ENCODE peak calls at places on chromosomes 13 and 19, in six cellular contexts. G, D, K, M, S and X are unnamed samples.

GRCh38 chr13:50494110-50494509 is 349.4 kb downstream of the DLEU7 start:
- DNase-seq in G (no peak), D (no peak), K (no peak), M (no peak), S (no peak), X (no peak)

GRCh38 chr13:108508263-108508662 is 121.1 kb upstream of the MYO16 start:
- DNase-seq in G (no peak), D (peak; percentile 48), K (no peak), M (no peak), S (peak; percentile 77), X (peak; percentile 59)

GRCh38 chr13:39037410-39037879 is 444 bp downstream of the PROSER1 start:
- DNase-seq in G (no peak), D (no peak), K (no peak), M (no peak), S (no peak), X (no peak)

GRCh38 chr19:56253737-56254136 is 18.8 kb upstream of the EDDM13 start:
- DNase-seq in G (no peak), D (peak; percentile 76), K (no peak), M (peak; percentile 20), S (peak; percentile 56), X (peak; percentile 76)

GRCh38 chr19:7998081-7998480 is 7.4 kb downstream of the ELAVL1 start:
- DNase-seq in G (no peak), D (no peak), K (no peak), M (no peak), S (no peak), X (no peak)

GRCh38 chr19:40693150-40693788 is 2.8 kb upstream of the NUMBL start:
- DNase-seq in G (no peak), D (no peak), K (no peak), M (no peak), S (no peak), X (no peak)

GRCh38 chr13:51275101-51275500 is 52.9 kb downstream of the FAM124A start:
- DNase-seq in G (no peak), D (no peak), K (no peak), M (no peak), S (no peak), X (no peak)

GRCh38 chr13:99345345-99345744 is 38.1 kb upstream of the GPR183 start:
- DNase-seq in G (no peak), D (no peak), K (no peak), M (no peak), S (no peak), X (no peak)

GRCh38 chr19:32532233-32532632 is 48.8 kb upstream of the PDCD5 start:
- DNase-seq in G (no peak), D (no peak), K (no peak), M (no peak), S (no peak), X (no peak)

GRCh38 chr19:33202546-33203507 is 8.7 kb downstream of the LRP3 start:
- DNase-seq in G (no peak), D (no peak), K (no peak), M (no peak), S (no peak), X (no peak)

GRCh38 chr19:47035495-47036232 is 12.8 kb downstream of the TMEM160 start:
- DNase-seq in G (peak; percentile 83), D (peak; percentile 83), K (peak; percentile 90), M (peak; percentile 47), S (peak; percentile 87), X (peak; percentile 96)

GRCh38 chr19:5269926-5270325 is 70.7 kb downstream of the PTPRS start:
- DNase-seq in G (no peak), D (no peak), K (no peak), M (no peak), S (no peak), X (no peak)

GRCh38 chr13:49540552-49540951 is 44.8 kb downstream of the PHF11 start:
- DNase-seq in G (no peak), D (peak; percentile 39), K (no peak), M (no peak), S (peak; percentile 5), X (peak; percentile 15)

GRCh38 chr19:17055636-17056035 is 19.6 kb downstream of the HAUS8 start:
- DNase-seq in G (no peak), D (no peak), K (no peak), M (no peak), S (no peak), X (no peak)

GRCh38 chr19:4575978-4576933 is 16.8 kb upstream of the SEMA6B start:
- DNase-seq in G (peak; percentile 70), D (peak; percentile 78), K (peak; percentile 43), M (no peak), S (peak; percentile 69), X (peak; percentile 44)

GRCh38 chr13:67557642-67558241 is 327.6 kb upstream of the PCDH9 start:
- DNase-seq in G (no peak), D (no peak), K (no peak), M (no peak), S (no peak), X (no peak)

GRCh38 chr13:96082640-96083039 is 7.3 kb upstream of the HS6ST3 start:
- DNase-seq in G (no peak), D (no peak), K (no peak), M (no peak), S (no peak), X (peak; percentile 72)

GRCh38 chr19:43651758-43652545 is 12.3 kb upstream of the CADM4 start:
- DNase-seq in G (peak; percentile 48), D (peak; percentile 79), K (no peak), M (peak; percentile 27), S (peak; percentile 75), X (peak; percentile 72)

GRCh38 chr13:27728271-27728670 is 64.0 kb upstream of the GSX1 start:
- DNase-seq in G (no peak), D (no peak), K (no peak), M (no peak), S (peak; percentile 55), X (no peak)

GRCh38 chr13:51803018-51803417 is 945 bp downstream of the DHRS12 start:
- DNase-seq in G (no peak), D (no peak), K (no peak), M (no peak), S (peak; percentile 37), X (no peak)

GRCh38 chr19:39277598-39277997 is 9.4 kb downstream of the IFNL2 start:
- DNase-seq in G (no peak), D (peak; percentile 22), K (no peak), M (no peak), S (no peak), X (peak; percentile 22)

GRCh38 chr19:5394907-5395505 is 54.4 kb upstream of the PTPRS start:
- DNase-seq in G (no peak), D (no peak), K (no peak), M (no peak), S (peak; percentile 90), X (no peak)

GRCh38 chr13:93715866-93716265 is 489.3 kb downstream of the GPC6 start:
- DNase-seq in G (no peak), D (no peak), K (no peak), M (no peak), S (no peak), X (peak; percentile 27)

GRCh38 chr19:14146789-14147216 is 10.4 kb upstream of the ASF1B start:
- DNase-seq in G (no peak), D (peak; percentile 84), K (no peak), M (peak; percentile 34), S (no peak), X (peak; percentile 85)

GRCh38 chr13:41492432-41493267 is 35.3 kb downstream of the RGCC start:
- DNase-seq in G (no peak), D (no peak), K (no peak), M (no peak), S (no peak), X (no peak)
- H3K4me3 ChIP-seq in G (no peak overlapping the region), D (no peak overlapping the region), K (peak overlapping the region; percentile 14), M (no peak overlapping the region), S (no peak overlapping the region), X (no peak overlapping the region)

GRCh38 chr13:59770451-59770850 is 393.3 kb downstream of the DIAPH3 start:
- DNase-seq in G (no peak), D (no peak), K (no peak), M (no peak), S (no peak), X (peak; percentile 60)
- H3K4me3 ChIP-seq in G (no peak overlapping the region), D (no peak overlapping the region), K (no peak overlapping the region), M (no peak overlapping the region), S (no peak overlapping the region), X (no peak overlapping the region)

DNA sequence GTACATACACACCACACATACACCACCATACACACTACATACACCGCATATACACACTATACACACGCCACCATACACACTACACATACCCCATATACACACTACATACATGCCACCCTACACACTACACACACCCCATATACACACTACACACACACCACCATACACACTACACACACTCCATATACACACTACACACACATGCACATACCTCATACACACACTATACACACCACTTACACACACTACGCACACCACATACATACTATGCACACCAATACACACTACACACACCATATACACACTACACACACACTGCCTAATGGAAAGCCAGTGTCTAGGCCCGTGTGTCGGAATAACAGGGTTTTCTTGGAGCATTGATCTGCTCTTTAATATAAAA is 27.5 kb downstream of the CRYL1 start:
- DNase-seq in G (no peak), D (no peak), K (no peak), M (no peak), S (no peak), X (no peak)
- H3K4me3 ChIP-seq in G (no peak overlapping the region), D (no peak overlapping the region), K (no peak overlapping the region), M (no peak overlapping the region), S (no peak overlapping the region), X (no peak overlapping the region)

GRCh38 chr19:36245210-36246005 is 30.5 kb downstream of the ZNF146 start:
- DNase-seq in G (no peak), D (no peak), K (no peak), M (no peak), S (peak; percentile 87), X (no peak)
- H3K4me3 ChIP-seq in G (peak overlapping the region; percentile 55), D (peak overlapping the region; percentile 0), K (no peak overlapping the region), M (peak overlapping the region; percentile 45), S (peak overlapping the region; percentile 62), X (peak overlapping the region; percentile 16)

DNA sequence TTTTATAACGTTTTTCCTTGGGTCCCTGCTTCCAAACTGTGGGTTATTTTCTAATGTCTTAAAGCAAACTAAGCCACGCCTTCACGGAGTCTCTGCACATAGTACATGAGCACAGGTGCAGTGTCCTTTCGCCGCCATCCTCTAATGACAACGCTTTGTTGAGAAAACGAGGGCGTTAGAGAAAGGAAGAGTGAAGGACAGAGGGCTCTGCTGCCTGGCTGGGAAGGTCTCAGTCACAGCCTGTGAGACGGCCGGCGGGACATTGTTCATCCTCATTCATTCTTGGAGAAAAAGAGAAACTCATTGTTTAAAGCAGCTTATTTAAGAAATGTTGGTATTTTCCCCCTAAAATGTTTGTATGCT is 9.5 kb downstream of the IL17D start:
- DNase-seq in G (no peak), D (no peak), K (no peak), M (no peak), S (peak; percentile 45), X (no peak)
- H3K4me3 ChIP-seq in G (peak overlapping the region; percentile 44), D (peak overlapping the region; percentile 17), K (no peak overlapping the region), M (no peak overlapping the region), S (peak overlapping the region; percentile 22), X (no peak overlapping the region)

DNA sequence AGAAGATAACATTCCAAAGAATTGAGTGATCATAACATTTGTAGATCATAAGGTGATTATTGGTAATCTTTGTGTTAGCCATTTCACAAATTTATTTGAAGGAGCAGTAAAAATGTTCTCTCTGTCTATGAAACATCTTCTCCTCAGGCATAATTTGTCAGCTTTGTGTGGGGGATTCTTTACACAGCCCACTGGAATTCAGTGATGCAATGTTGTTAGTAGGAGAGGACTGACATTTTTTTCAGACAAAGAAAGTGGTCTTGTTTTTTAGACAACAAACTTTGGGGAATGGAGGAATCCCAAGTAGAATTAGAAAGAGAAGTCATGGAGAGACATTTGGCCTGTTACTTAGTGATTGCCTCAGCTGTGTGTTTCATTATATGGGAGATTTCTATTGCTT is 100.3 kb downstream of the ITGBL1 start:
- DNase-seq in G (no peak), D (peak; percentile 30), K (no peak), M (no peak), S (no peak), X (peak; percentile 11)
- H3K4me3 ChIP-seq in G (no peak overlapping the region), D (no peak overlapping the region), K (no peak overlapping the region), M (no peak overlapping the region), S (no peak overlapping the region), X (no peak overlapping the region)